ENCODE peak calls at places on chromosomes 3 and 15, in four cellular contexts. L is aorta, E is pancreas, R is cardiac muscle cell. Q is an unnamed sample.

GRCh38 chr3:183253364-183253960 is 409 bp downstream of the B3GNT5 start:
- DNase-seq in L (peak; percentile 86), E (peak; percentile 70), R (peak; percentile 35), Q (no peak)

GRCh38 chr3:189076459-189076858 is 95.3 kb upstream of the TPRG1 start:
- DNase-seq in L (no peak), E (no peak), R (no peak), Q (no peak)

GRCh38 chr15:62706361-62706760 is 336.2 kb upstream of the TPM1 start:
- DNase-seq in L (no peak), E (no peak), R (no peak), Q (no peak)

GRCh38 chr3:105367406-105368213 is 901 bp downstream of the ALCAM start:
- DNase-seq in L (peak; percentile 88), E (peak; percentile 44), R (peak; percentile 45), Q (peak; percentile 86)

GRCh38 chr3:170697803-170698350 is 112.0 kb upstream of the SLC7A14 start:
- DNase-seq in L (no peak), E (no peak), R (no peak), Q (no peak)

GRCh38 chr15:41493205-41493901 is at the start of gene ITPKA:
- DNase-seq in L (peak; percentile 81), E (peak; percentile 70), R (peak; percentile 82), Q (peak; percentile 36)

GRCh38 chr3:111069974-111070751 is 1.5 kb upstream of the NECTIN3 start:
- DNase-seq in L (peak; percentile 48), E (peak; percentile 25), R (peak; percentile 36), Q (no peak)

GRCh38 chr15:38528279-38528678 is 36.3 kb downstream of the RASGRP1 start:
- DNase-seq in L (no peak), E (no peak), R (no peak), Q (no peak)

GRCh38 chr3:3815206-3815605 is 16.0 kb downstream of the LRRN1 start:
- DNase-seq in L (no peak), E (no peak), R (no peak), Q (no peak)

GRCh38 chr3:21914451-21914850 is 163.4 kb upstream of the ZNF385D start:
- DNase-seq in L (no peak), E (no peak), R (no peak), Q (no peak)

GRCh38 chr3:25973111-25973510 is 183.2 kb downstream of the OXSM start:
- DNase-seq in L (no peak), E (no peak), R (no peak), Q (no peak)

GRCh38 chr3:138348950-138349739 is 766 bp downstream of the MRAS start:
- DNase-seq in L (no peak), E (peak; percentile 22), R (peak; percentile 46), Q (no peak)

GRCh38 chr3:27213450-27213849 is 155.7 kb downstream of the NEK10 start:
- DNase-seq in L (no peak), E (no peak), R (no peak), Q (no peak)

GRCh38 chr3:134252766-134253165 is 2.1 kb upstream of the RYK start:
- DNase-seq in L (no peak), E (no peak), R (no peak), Q (no peak)

GRCh38 chr3:141425523-141426233 is 57.4 kb downstream of the ZBTB38 start:
- DNase-seq in L (no peak), E (no peak), R (no peak), Q (no peak)

GRCh38 chr3:88988906-88989305 is 118.5 kb upstream of the EPHA3 start:
- DNase-seq in L (no peak), E (no peak), R (no peak), Q (no peak)

GRCh38 chr15:58549780-58550064 is 117.9 kb downstream of the LIPC start:
- DNase-seq in L (no peak), E (no peak), R (no peak), Q (no peak)

GRCh38 chr3:190183121-190183520 is 62.4 kb upstream of the P3H2 start:
- DNase-seq in L (no peak), E (no peak), R (peak; percentile 42), Q (no peak)

GRCh38 chr3:111311709-111312235 is 230.2 kb upstream of the CD96 start:
- DNase-seq in L (no peak), E (no peak), R (no peak), Q (no peak)

GRCh38 chr3:130849111-130849552 is 44.8 kb upstream of the ATP2C1 start:
- DNase-seq in L (no peak), E (peak; percentile 86), R (no peak), Q (no peak)

GRCh38 chr15:38195191-38195901 is 57.3 kb upstream of the SPRED1 start:
- DNase-seq in L (no peak), E (no peak), R (no peak), Q (no peak)

GRCh38 chr3:173584834-173585831 is 187.6 kb downstream of the NLGN1 start:
- DNase-seq in L (peak; percentile 73), E (no peak), R (peak; percentile 72), Q (no peak)

GRCh38 chr3:126970921-126971320 is 12.0 kb upstream of the PLXNA1 start:
- DNase-seq in L (no peak), E (no peak), R (no peak), Q (no peak)

GRCh38 chr3:133930341-133930933 is 34.8 kb upstream of the RAB6B start:
- DNase-seq in L (no peak), E (no peak), R (peak; percentile 75), Q (no peak)

GRCh38 chr15:63597033-63597790 is at the start of gene FBXL22:
- DNase-seq in L (peak; percentile 67), E (no peak), R (peak; percentile 75), Q (no peak)

GRCh38 chr3:72597756-72598195 is 250.5 kb downstream of the SHQ1 start:
- DNase-seq in L (no peak), E (no peak), R (peak; percentile 41), Q (no peak)

GRCh38 chr3:128804017-128804816 is 75.2 kb upstream of the ACAD9 start:
- DNase-seq in L (no peak), E (no peak), R (no peak), Q (peak; percentile 79)

GRCh38 chr3:40701016-40701588 is 176.3 kb downstream of the ZNF621 start:
- DNase-seq in L (no peak), E (no peak), R (no peak), Q (no peak)

GRCh38 chr15:85761635-85762034 is 33.1 kb downstream of the KLHL25 start:
- DNase-seq in L (no peak), E (no peak), R (no peak), Q (no peak)

GRCh38 chr3:150068440-150069157 is 97.9 kb upstream of the PFN2 start:
- DNase-seq in L (no peak), E (no peak), R (no peak), Q (no peak)

GRCh38 chr3:40324621-40325020 is 15.1 kb downstream of the EIF1B start:
- DNase-seq in L (no peak), E (no peak), R (no peak), Q (no peak)

GRCh38 chr15:66947471-66947870 is 117.9 kb upstream of the SMAD3 start:
- DNase-seq in L (no peak), E (no peak), R (no peak), Q (no peak)

GRCh38 chr3:46926871-46927717 is 49.5 kb downstream of the CCDC12 start:
- DNase-seq in L (no peak), E (no peak), R (no peak), Q (peak; percentile 95)

GRCh38 chr3:125147491-125147820 is 65.1 kb downstream of the SLC12A8 start:
- DNase-seq in L (no peak), E (no peak), R (no peak), Q (no peak)
- H3K4me3 ChIP-seq in L (no peak overlapping the region), E (no peak overlapping the region), R (no peak overlapping the region), Q (no peak overlapping the region)

GRCh38 chr3:42071720-42072582 is 19.2 kb upstream of the TRAK1 start:
- DNase-seq in L (peak; percentile 82), E (peak; percentile 65), R (peak; percentile 59), Q (no peak)
- H3K4me3 ChIP-seq in L (no peak overlapping the region), E (no peak overlapping the region), R (no peak overlapping the region), Q (no peak overlapping the region)

GRCh38 chr3:187967982-187968381 is 186.0 kb upstream of the LPP start:
- DNase-seq in L (no peak), E (no peak), R (no peak), Q (no peak)

GRCh38 chr3:187967097-187967496 is 186.9 kb upstream of the LPP start:
- DNase-seq in L (no peak), E (no peak), R (no peak), Q (no peak)

GRCh38 chr3:187969581-187969950 is 184.4 kb upstream of the LPP start:
- DNase-seq in L (no peak), E (no peak), R (no peak), Q (no peak)

GRCh38 chr3:187970106-187970505 is 183.9 kb upstream of the LPP start:
- DNase-seq in L (no peak), E (no peak), R (no peak), Q (no peak)

DNA sequence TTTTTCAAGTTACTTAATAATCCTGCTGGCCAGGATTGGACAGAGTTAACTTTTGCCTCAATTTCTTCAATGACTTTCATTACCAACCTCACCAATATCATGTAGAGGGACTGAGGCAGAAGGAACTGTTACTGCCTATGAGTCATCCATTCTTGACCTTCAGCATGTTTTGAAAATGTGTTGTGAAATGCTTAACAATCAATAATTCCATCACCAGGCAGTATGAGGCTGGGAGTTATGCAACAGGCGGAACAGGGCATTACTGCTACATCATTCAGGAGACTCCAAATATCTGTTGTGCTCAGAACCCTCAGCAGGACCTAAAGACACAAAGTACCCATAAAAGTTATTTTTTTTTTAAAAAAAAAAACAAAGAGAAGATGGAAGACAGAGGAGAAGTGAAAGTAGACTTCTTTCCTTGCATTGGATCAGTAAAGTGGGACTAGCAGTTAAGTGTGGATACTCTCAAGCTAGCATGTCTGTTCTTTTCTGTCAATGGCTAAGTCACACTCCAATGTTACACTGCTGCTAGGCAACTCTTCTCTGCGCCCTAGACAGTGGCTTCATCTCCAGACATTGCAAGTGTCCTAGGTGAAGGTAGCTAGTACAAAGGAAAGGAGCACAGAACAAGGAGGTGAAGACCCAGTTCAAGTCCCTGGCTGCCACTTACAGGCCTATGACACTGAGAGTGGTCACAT is 184.9 kb upstream of the LPP start:
- DNase-seq in L (no peak), E (peak; percentile 62), R (no peak), Q (no peak)
- H3K4me3 ChIP-seq in L (no peak overlapping the region), E (no peak overlapping the region), R (no peak overlapping the region), Q (no peak overlapping the region)

GRCh38 chr3:37456791-37457190 is 282.4 kb upstream of the LRRFIP2 start:
- DNase-seq in L (no peak), E (no peak), R (no peak), Q (no peak)
- H3K4me3 ChIP-seq in L (no peak overlapping the region), E (no peak overlapping the region), R (no peak overlapping the region), Q (no peak overlapping the region)

DNA sequence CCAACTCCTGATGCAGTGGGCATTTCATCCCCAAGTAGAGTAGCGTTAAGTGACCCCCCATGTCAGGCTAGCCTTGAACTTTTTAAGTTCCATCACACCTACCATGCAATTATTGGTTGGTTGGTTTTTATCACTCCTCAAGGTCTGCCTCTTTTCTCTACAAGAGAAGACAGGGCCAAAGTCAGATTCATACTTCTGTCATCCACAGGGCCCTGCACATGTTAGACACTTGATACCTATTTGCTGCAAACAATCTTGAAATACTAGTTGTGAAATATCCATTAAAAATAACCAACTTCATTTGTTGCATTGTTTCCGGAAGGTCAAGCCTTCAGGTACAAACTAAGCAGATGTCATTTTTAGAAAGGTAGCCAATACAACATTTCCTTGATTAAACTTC is 1.2 kb downstream of the CMSS1 start:
- DNase-seq in L (no peak), E (no peak), R (no peak), Q (no peak)
- H3K4me3 ChIP-seq in L (no peak overlapping the region), E (no peak overlapping the region), R (peak overlapping the region; percentile 47), Q (peak overlapping the region; percentile 71)